ENCODE peak calls at places on chromosome 21, in eight cellular contexts. M is left ventricle myocardium inferior; N is cardiac fibroblast; O is H7; U is stimulated activated naive CD4-positive, alpha-beta T cell; C is G401; Y is EL; X is fibroblast of mammary gland. F is an unnamed sample.

GRCh38 chr21:33403786-33404571 is 766 bp downstream of the IFNGR2 start:
- DNase-seq in N (peak), C (peak), U (peak), X (peak), O (peak), Y (peak), M (peak), F (peak)

GRCh38 chr21:43210454-43211084 is 41.8 kb downstream of the CRYAA start:
- DNase-seq in O (no peak), Y (no peak), X (no peak), C (no peak), M (no peak), U (no peak), N (no peak), F (no peak)

GRCh38 chr21:44903689-44904088 is 17.0 kb downstream of the ITGB2 start:
- DNase-seq in M (peak), N (no peak), C (no peak), Y (no peak), O (no peak), X (no peak), U (no peak), F (no peak)

GRCh38 chr21:35943752-35944151 is 116.6 kb downstream of the SETD4 start:
- DNase-seq in U (no peak), O (no peak), N (no peak), X (no peak), C (no peak), M (no peak), Y (no peak), F (no peak)

GRCh38 chr21:27132270-27132669 is 165.4 kb upstream of the ADAMTS5 start:
- DNase-seq in O (no peak), M (no peak), Y (peak), X (peak), C (no peak), N (peak), U (no peak), F (no peak)

GRCh38 chr21:38930838-38931237 is 125.1 kb downstream of the ETS2 start:
- DNase-seq in C (no peak), X (peak), U (no peak), O (no peak), M (no peak), N (peak), Y (peak), F (no peak)

GRCh38 chr21:34890724-34891609 is 158.1 kb downstream of the RUNX1 start:
- DNase-seq in X (no peak), Y (peak), M (peak), C (no peak), U (no peak), O (peak), N (peak), F (no peak)

GRCh38 chr21:42768324-42769121 is 110.8 kb downstream of the WDR4 start:
- DNase-seq in O (no peak), M (no peak), U (no peak), Y (no peak), N (no peak), C (no peak), X (no peak), F (no peak)

GRCh38 chr21:45098867-45099266 is 24.5 kb downstream of the ADARB1 start:
- DNase-seq in M (no peak), X (peak), Y (peak), O (peak), C (peak), U (no peak), N (peak), F (no peak)

GRCh38 chr21:43269461-43269860 is 100.7 kb downstream of the CRYAA start:
- DNase-seq in Y (no peak), O (peak), X (no peak), N (no peak), U (no peak), M (peak), C (no peak), F (no peak)

GRCh38 chr21:21631961-21632360 is 633.8 kb downstream of the NCAM2 start:
- DNase-seq in Y (no peak), U (no peak), C (no peak), N (peak), O (no peak), X (peak), M (no peak), F (peak)

GRCh38 chr21:42390193-42390592 is 5.7 kb downstream of the TMPRSS3 start:
- DNase-seq in N (no peak), O (no peak), C (no peak), M (no peak), U (no peak), X (no peak), Y (no peak), F (no peak)

GRCh38 chr21:45304945-45305344 is 17.2 kb upstream of the POFUT2 start:
- DNase-seq in Y (no peak), U (no peak), N (no peak), O (no peak), M (peak), X (no peak), C (no peak), F (no peak)